ENCODE peak calls at places on chromosomes 7 and 10, in six cellular contexts. E is stimulated activated naive CD4-positive, alpha-beta T cell; L is non-pigmented ciliary epithelial cell; O is amygdala; D is tibial artery; B is nucleus accumbens. X is an unnamed sample.

GRCh38 chr10:78408671-78409472 is 375.2 kb downstream of the RPS24 start:
- DNase-seq in E (no peak), L (no peak), O (peak), D (peak), B (no peak), X (no peak)

GRCh38 chr7:116588641-116589594 is 64.1 kb downstream of the CAV1 start:
- DNase-seq in E (no peak), L (no peak), O (no peak), D (no peak), B (no peak), X (no peak)

GRCh38 chr7:5670173-5670933 is 111.1 kb downstream of the RNF216 start:
- DNase-seq in E (no peak), L (no peak), O (no peak), D (no peak), B (no peak), X (no peak)

GRCh38 chr10:131117416-131118212 is 193.9 kb downstream of the TCERG1L start:
- DNase-seq in E (no peak), L (no peak), O (no peak), D (no peak), B (no peak), X (no peak)

GRCh38 chr7:106313456-106313891 is 28.7 kb upstream of the NAMPT start:
- DNase-seq in E (no peak), L (peak), O (no peak), D (no peak), B (no peak), X (no peak)

GRCh38 chr7:117004899-117005298 is 51.6 kb downstream of the ST7 start:
- DNase-seq in E (no peak), L (no peak), O (no peak), D (no peak), B (no peak), X (no peak)

GRCh38 chr10:80158598-80159127 is 26.1 kb downstream of the PLAC9 start:
- DNase-seq in E (no peak), L (peak), O (no peak), D (peak), B (peak), X (peak)

GRCh38 chr7:80432166-80432565 is 79.7 kb downstream of the GNAT3 start:
- DNase-seq in E (no peak), L (no peak), O (no peak), D (no peak), B (no peak), X (no peak)

GRCh38 chr7:122301858-122302745 is 2.4 kb downstream of the FEZF1 start:
- DNase-seq in E (no peak), L (no peak), O (no peak), D (no peak), B (no peak), X (no peak)

GRCh38 chr10:47031953-47032465 is 120.8 kb downstream of the PTPN20 start:
- DNase-seq in E (no peak), L (no peak), O (no peak), D (peak), B (no peak), X (no peak)

X was measured in frontal cortex.